ENCODE peak calls at places on chromosome 22, in seven cellular contexts. One of them, this sample, is unnamed. For H3K9me3 and H3K27me3, the result is how much of the 10 kb centered on the place peaks cover.

GRCh38 chr22:43529954-43530863 is 118.4 kb downstream of the MPPED1 start:
- DNase-seq in SJCRH30: no peak
- DNase-seq in colonic mucosa: no peak
- DNase-seq in breast epithelium: no peak
- DNase-seq in aorta: no peak
- DNase-seq in K562: no peak
- DNase-seq in CD8-positive, alpha-beta T cell: no peak
- DNase-seq in this sample: no peak

GRCh38 chr22:37383342-37383741 is 43.9 kb downstream of the ELFN2 start:
- DNase-seq in SJCRH30: peak
- DNase-seq in colonic mucosa: no peak
- DNase-seq in breast epithelium: no peak
- DNase-seq in aorta: no peak
- DNase-seq in K562: no peak
- DNase-seq in CD8-positive, alpha-beta T cell: no peak
- DNase-seq in this sample: no peak

GRCh38 chr22:44460287-44461082 is 37.5 kb downstream of the RTL6 start:
- DNase-seq in SJCRH30: no peak
- DNase-seq in colonic mucosa: peak
- DNase-seq in breast epithelium: no peak
- DNase-seq in aorta: no peak
- DNase-seq in K562: no peak
- DNase-seq in CD8-positive, alpha-beta T cell: no peak
- DNase-seq in this sample: no peak

GRCh38 chr22:28604961-28605360 is 74.7 kb downstream of the TTC28 start:
- DNase-seq in SJCRH30: no peak
- DNase-seq in colonic mucosa: no peak
- DNase-seq in breast epithelium: no peak
- DNase-seq in aorta: no peak
- DNase-seq in K562: no peak
- DNase-seq in CD8-positive, alpha-beta T cell: no peak
- DNase-seq in this sample: no peak

GRCh38 chr22:24005201-24005600 is at the start of gene GSTT4:
- DNase-seq in SJCRH30: no peak
- DNase-seq in colonic mucosa: no peak
- DNase-seq in breast epithelium: no peak
- DNase-seq in aorta: peak
- DNase-seq in K562: no peak
- DNase-seq in CD8-positive, alpha-beta T cell: no peak
- DNase-seq in this sample: no peak

GRCh38 chr22:41951898-41952474 is at the start of gene SMIM45:
- DNase-seq in SJCRH30: no peak
- DNase-seq in colonic mucosa: no peak
- DNase-seq in breast epithelium: no peak
- DNase-seq in aorta: no peak
- DNase-seq in K562: no peak
- DNase-seq in CD8-positive, alpha-beta T cell: no peak
- DNase-seq in this sample: no peak

GRCh38 chr22:40215266-40215665 is 37.5 kb downstream of the TNRC6B start:
- DNase-seq in SJCRH30: no peak
- DNase-seq in colonic mucosa: peak
- DNase-seq in breast epithelium: no peak
- DNase-seq in aorta: peak
- DNase-seq in K562: no peak
- DNase-seq in CD8-positive, alpha-beta T cell: peak
- DNase-seq in this sample: peak

GRCh38 chr22:36816635-36817428 is at the start of gene PVALB:
- DNase-seq in SJCRH30: peak
- DNase-seq in colonic mucosa: no peak
- DNase-seq in breast epithelium: no peak
- DNase-seq in aorta: no peak
- DNase-seq in K562: peak
- DNase-seq in CD8-positive, alpha-beta T cell: no peak
- DNase-seq in this sample: peak

GRCh38 chr22:37626144-37626543 is 13.3 kb upstream of the SH3BP1 start:
- DNase-seq in SJCRH30: no peak
- DNase-seq in colonic mucosa: no peak
- DNase-seq in breast epithelium: peak
- DNase-seq in aorta: peak
- DNase-seq in K562: no peak
- DNase-seq in CD8-positive, alpha-beta T cell: no peak
- DNase-seq in this sample: peak

GRCh38 chr22:35021166-35021565 is 44.8 kb upstream of the ISX start:
- DNase-seq in SJCRH30: no peak
- DNase-seq in colonic mucosa: peak
- DNase-seq in breast epithelium: no peak
- DNase-seq in aorta: no peak
- DNase-seq in K562: no peak
- DNase-seq in CD8-positive, alpha-beta T cell: no peak
- DNase-seq in this sample: no peak

GRCh38 chr22:22425366-22425765 is 83.2 kb downstream of the ZNF280B start:
- DNase-seq in SJCRH30: peak
- DNase-seq in colonic mucosa: no peak
- DNase-seq in breast epithelium: no peak
- DNase-seq in aorta: no peak
- DNase-seq in K562: no peak
- DNase-seq in CD8-positive, alpha-beta T cell: no peak
- DNase-seq in this sample: no peak
- H3K27ac ChIP-seq in SJCRH30: peak
- H3K27ac ChIP-seq in colonic mucosa: no peak
- H3K27ac ChIP-seq in breast epithelium: no peak
- H3K27ac ChIP-seq in aorta: no peak
- H3K27ac ChIP-seq in K562: no peak
- H3K27ac ChIP-seq in CD8-positive, alpha-beta T cell: no peak
- H3K27ac ChIP-seq in this sample: no peak

GRCh38 chr22:50569041-50569459 is 6.3 kb upstream of the SYCE3 start:
- DNase-seq in SJCRH30: no peak
- DNase-seq in colonic mucosa: no peak
- DNase-seq in breast epithelium: no peak
- DNase-seq in aorta: peak
- DNase-seq in K562: no peak
- DNase-seq in CD8-positive, alpha-beta T cell: no peak
- DNase-seq in this sample: peak

GRCh38 chr22:50569896-50570535 is 7.3 kb upstream of the SYCE3 start:
- DNase-seq in SJCRH30: no peak
- DNase-seq in colonic mucosa: no peak
- DNase-seq in breast epithelium: no peak
- DNase-seq in aorta: peak
- DNase-seq in K562: no peak
- DNase-seq in CD8-positive, alpha-beta T cell: no peak
- DNase-seq in this sample: no peak

GRCh38 chr22:50568626-50569025 is 5.9 kb upstream of the SYCE3 start:
- DNase-seq in SJCRH30: no peak
- DNase-seq in colonic mucosa: no peak
- DNase-seq in breast epithelium: no peak
- DNase-seq in aorta: peak
- DNase-seq in K562: no peak
- DNase-seq in CD8-positive, alpha-beta T cell: no peak
- DNase-seq in this sample: no peak

GRCh38 chr22:50570861-50571260 is 7.4 kb downstream of the CPT1B start:
- DNase-seq in SJCRH30: no peak
- DNase-seq in colonic mucosa: no peak
- DNase-seq in breast epithelium: no peak
- DNase-seq in aorta: peak
- DNase-seq in K562: no peak
- DNase-seq in CD8-positive, alpha-beta T cell: no peak
- DNase-seq in this sample: no peak

GRCh38 chr22:50567721-50568252 is 5.1 kb upstream of the SYCE3 start:
- DNase-seq in SJCRH30: peak
- DNase-seq in colonic mucosa: no peak
- DNase-seq in breast epithelium: no peak
- DNase-seq in aorta: peak
- DNase-seq in K562: no peak
- DNase-seq in CD8-positive, alpha-beta T cell: no peak
- DNase-seq in this sample: no peak
- H3K9me3 ChIP-seq in SJCRH30: under half
- H3K9me3 ChIP-seq in colonic mucosa: under half
- H3K9me3 ChIP-seq in breast epithelium: under half
- H3K9me3 ChIP-seq in aorta: under half
- H3K9me3 ChIP-seq in K562: under half
- H3K9me3 ChIP-seq in CD8-positive, alpha-beta T cell: under half
- H3K9me3 ChIP-seq in this sample: under half

GRCh38 chr22:49845666-49846459 is 7.8 kb upstream of the ZBED4 start:
- DNase-seq in SJCRH30: no peak
- DNase-seq in colonic mucosa: no peak
- DNase-seq in breast epithelium: no peak
- DNase-seq in aorta: no peak
- DNase-seq in K562: no peak
- DNase-seq in CD8-positive, alpha-beta T cell: no peak
- DNase-seq in this sample: no peak
- H3K27me3 ChIP-seq in SJCRH30: under half
- H3K27me3 ChIP-seq in colonic mucosa: under half
- H3K27me3 ChIP-seq in breast epithelium: under half
- H3K27me3 ChIP-seq in aorta: under half
- H3K27me3 ChIP-seq in K562: under half
- H3K27me3 ChIP-seq in CD8-positive, alpha-beta T cell: under half
- H3K27me3 ChIP-seq in this sample: under half

GRCh38 chr22:20449819-20450550 is 12.4 kb upstream of the SCARF2 start:
- DNase-seq in SJCRH30: no peak
- DNase-seq in colonic mucosa: no peak
- DNase-seq in breast epithelium: no peak
- DNase-seq in aorta: peak
- DNase-seq in K562: no peak
- DNase-seq in CD8-positive, alpha-beta T cell: no peak
- DNase-seq in this sample: peak
- H3K27ac ChIP-seq in SJCRH30: no peak
- H3K27ac ChIP-seq in colonic mucosa: no peak
- H3K27ac ChIP-seq in breast epithelium: no peak
- H3K27ac ChIP-seq in aorta: no peak
- H3K27ac ChIP-seq in K562: no peak
- H3K27ac ChIP-seq in CD8-positive, alpha-beta T cell: no peak
- H3K27ac ChIP-seq in this sample: no peak

DNA sequence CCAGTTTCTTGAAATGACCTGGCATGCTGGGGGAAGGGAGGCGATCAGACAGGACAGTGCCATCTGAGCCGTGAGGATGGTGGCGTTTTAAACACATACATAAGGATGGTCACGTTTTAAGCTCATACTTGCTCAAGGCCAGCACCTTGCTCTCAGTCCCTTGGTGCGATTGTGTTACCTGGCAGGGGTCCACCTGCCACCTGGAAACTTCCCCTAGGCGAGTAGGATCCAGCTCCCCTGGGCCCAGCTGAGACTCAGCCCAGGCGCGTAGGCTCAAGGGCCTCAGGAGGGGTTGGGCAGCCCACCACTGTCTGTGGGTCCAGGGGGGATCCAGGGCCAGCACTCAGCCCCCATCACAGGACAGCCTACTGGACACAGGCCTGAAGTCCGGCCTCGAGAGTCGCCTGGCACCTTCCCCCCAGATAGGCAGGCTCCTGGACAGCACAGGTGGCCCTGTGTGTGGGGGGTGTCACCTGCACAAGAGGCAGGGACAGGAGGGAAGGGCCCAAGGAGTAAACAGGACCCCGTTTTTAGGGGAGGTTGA is 185.8 kb downstream of the BRD1 start:
- DNase-seq in SJCRH30: no peak
- DNase-seq in colonic mucosa: no peak
- DNase-seq in breast epithelium: no peak
- DNase-seq in aorta: no peak
- DNase-seq in K562: no peak
- DNase-seq in CD8-positive, alpha-beta T cell: no peak
- DNase-seq in this sample: no peak
- H3K9me3 ChIP-seq in SJCRH30: under half
- H3K9me3 ChIP-seq in colonic mucosa: under half
- H3K9me3 ChIP-seq in breast epithelium: under half
- H3K9me3 ChIP-seq in aorta: under half
- H3K9me3 ChIP-seq in K562: under half
- H3K9me3 ChIP-seq in CD8-positive, alpha-beta T cell: under half
- H3K9me3 ChIP-seq in this sample: under half